ENCODE peak calls at places on chromosomes 6 and 20, in seven cellular contexts. Q is A549, M is heart left ventricle, D is tibial nerve, T is body of pancreas, C is uterus, E is spleen. B is an unnamed sample.

GRCh38 chr6:71454083-71454482 is 165.5 kb downstream of the OGFRL1 start:
- DNase-seq in Q (no peak), E (no peak), T (no peak), D (no peak), C (no peak), M (no peak), B (no peak)

GRCh38 chr20:21103582-21104465 is 2.3 kb downstream of the LINC00237 start:
- DNase-seq in D (no peak), M (no peak), E (no peak), Q (no peak), T (no peak), C (no peak), B (no peak)

GRCh38 chr6:87391334-87391733 is 16.4 kb upstream of the CFAP206 start:
- DNase-seq in T (no peak), E (no peak), D (no peak), Q (peak), C (no peak), M (no peak), B (no peak)

GRCh38 chr6:167329014-167329413 is 4.1 kb downstream of the TTLL2 start:
- DNase-seq in C (no peak), E (no peak), T (no peak), D (no peak), M (no peak), Q (no peak), B (no peak)

GRCh38 chr6:25392372-25392771 is 113.2 kb downstream of the CARMIL1 start:
- DNase-seq in D (no peak), E (no peak), T (no peak), M (no peak), Q (no peak), C (no peak), B (no peak)

GRCh38 chr6:15243994-15244604 is 1.8 kb upstream of the JARID2 start:
- DNase-seq in D (no peak), C (peak), T (no peak), M (no peak), Q (no peak), E (peak), B (peak)

GRCh38 chr20:7723284-7723683 is 217.0 kb downstream of the HAO1 start:
- DNase-seq in Q (no peak), M (no peak), D (no peak), C (no peak), T (no peak), E (no peak), B (no peak)

GRCh38 chr20:650954-651353 is 2.0 kb downstream of the SRXN1 start:
- DNase-seq in Q (no peak), T (no peak), M (no peak), C (no peak), E (no peak), D (no peak), B (no peak)

GRCh38 chr6:170038251-170038650 is 252.6 kb downstream of the DLL1 start:
- DNase-seq in D (no peak), E (peak), T (no peak), C (peak), Q (no peak), M (no peak), B (no peak)

GRCh38 chr6:37523412-37523811 is 23.7 kb upstream of the CCDC167 start:
- DNase-seq in C (no peak), E (no peak), D (no peak), M (no peak), Q (no peak), T (no peak), B (no peak)

GRCh38 chr20:17680836-17681740 is 954 bp downstream of the RRBP1 start:
- DNase-seq in C (peak), D (peak), M (peak), T (peak), Q (peak), E (peak), B (peak)

GRCh38 chr6:1575213-1576041 is 34.3 kb upstream of the FOXC1 start:
- DNase-seq in Q (no peak), C (peak), T (peak), D (no peak), M (peak), E (no peak), B (peak)

GRCh38 chr20:52004720-52005119 is 186.9 kb downstream of the ZFP64 start:
- DNase-seq in E (no peak), T (no peak), Q (no peak), M (no peak), C (no peak), D (no peak), B (no peak)

GRCh38 chr6:16190214-16190613 is 48.2 kb upstream of the GMPR start:
- DNase-seq in M (no peak), D (no peak), T (peak), Q (no peak), C (no peak), E (no peak), B (no peak)

GRCh38 chr6:142548571-142548970 is 246.8 kb downstream of the ADGRG6 start:
- DNase-seq in C (no peak), M (no peak), T (no peak), Q (no peak), D (no peak), E (no peak), B (no peak)

GRCh38 chr20:58616411-58616810 is 34.7 kb upstream of the STX16 start:
- DNase-seq in M (no peak), T (no peak), C (no peak), E (peak), D (no peak), Q (no peak), B (no peak)

GRCh38 chr20:31836853-31837608 is 8.4 kb downstream of the FOXS1 start:
- DNase-seq in C (no peak), M (no peak), D (no peak), E (no peak), T (no peak), Q (no peak), B (no peak)

GRCh38 chr6:87066449-87067288 is 28.2 kb downstream of the CGA start:
- DNase-seq in T (peak), M (no peak), E (no peak), C (peak), D (no peak), Q (peak), B (peak)

GRCh38 chr6:63305278-63305677 is 14.5 kb downstream of the LGSN start:
- DNase-seq in E (no peak), C (no peak), D (no peak), M (no peak), Q (no peak), T (no peak), B (no peak)

GRCh38 chr6:57423468-57423867 is 106.0 kb downstream of the PRIM2 start:
- DNase-seq in M (no peak), T (no peak), D (no peak), Q (no peak), E (no peak), C (no peak), B (no peak)
- H3K4me3 ChIP-seq in M (no peak), T (no peak), D (no peak), Q (no peak), E (no peak), C (no peak), B (no peak)

GRCh38 chr20:50883856-50884255 is 47.4 kb downstream of the ADNP start:
- DNase-seq in D (no peak), C (no peak), E (peak), Q (no peak), M (no peak), T (no peak), B (no peak)
- TF ChIP-seq POLR2A in D (no peak), C (no peak), E (no peak), Q (no peak), M (no peak), T (no peak), B (no peak)

GRCh38 chr6:31877125-31877650 is 1.6 kb downstream of the SLC44A4 start:
- DNase-seq in Q (no peak), D (no peak), M (no peak), T (peak), C (no peak), E (no peak), B (no peak)
- H3K4me3 ChIP-seq in Q (no peak), D (no peak), M (no peak), T (no peak), C (no peak), E (no peak), B (no peak)

GRCh38 chr6:144285798-144286502 is 815 bp downstream of the UTRN start:
- DNase-seq in D (peak), M (peak), T (peak), C (peak), E (peak), Q (peak), B (peak)
- TF ChIP-seq POLR2A in D (no peak), M (peak), T (peak), C (peak), E (peak), Q (no peak), B (no peak)

GRCh38 chr20:38066969-38067716 is 33.6 kb downstream of the RPRD1B start:
- DNase-seq in M (no peak), E (no peak), C (no peak), D (no peak), Q (no peak), T (peak), B (no peak)
- H3K4me3 ChIP-seq in M (no peak), E (no peak), C (no peak), D (no peak), Q (no peak), T (no peak), B (no peak)

GRCh38 chr20:11687546-11688292 is 230.0 kb upstream of the BTBD3 start:
- DNase-seq in Q (peak), E (no peak), C (no peak), M (no peak), D (no peak), T (peak), B (no peak)
- TF ChIP-seq POLR2A in Q (no peak), E (no peak), C (no peak), M (no peak), D (no peak), T (peak), B (no peak)

GRCh38 chr6:134173007-134173690 is 120.7 kb upstream of the SLC2A12 start:
- DNase-seq in E (no peak), C (no peak), Q (no peak), D (no peak), T (no peak), M (no peak), B (no peak)
- H3K4me3 ChIP-seq in E (peak), C (peak), Q (peak), D (peak), T (peak), M (peak), B (peak)

GRCh38 chr6:31970604-31971271 is 1.2 kb downstream of the DXO start:
- DNase-seq in M (no peak), Q (no peak), C (no peak), D (no peak), T (peak), E (peak), B (no peak)

GRCh38 chr6:31969712-31970603 is 2.0 kb downstream of the DXO start:
- DNase-seq in C (no peak), D (no peak), Q (no peak), T (no peak), M (no peak), E (peak), B (no peak)

GRCh38 chr6:31972709-31973350 is 892 bp upstream of the DXO start:
- DNase-seq in D (no peak), E (no peak), M (no peak), Q (no peak), T (no peak), C (no peak), B (no peak)

GRCh38 chr6:31971279-31971992 is 502 bp downstream of the DXO start:
- DNase-seq in C (peak), M (no peak), E (peak), Q (no peak), D (no peak), T (peak), B (no peak)

DNA sequence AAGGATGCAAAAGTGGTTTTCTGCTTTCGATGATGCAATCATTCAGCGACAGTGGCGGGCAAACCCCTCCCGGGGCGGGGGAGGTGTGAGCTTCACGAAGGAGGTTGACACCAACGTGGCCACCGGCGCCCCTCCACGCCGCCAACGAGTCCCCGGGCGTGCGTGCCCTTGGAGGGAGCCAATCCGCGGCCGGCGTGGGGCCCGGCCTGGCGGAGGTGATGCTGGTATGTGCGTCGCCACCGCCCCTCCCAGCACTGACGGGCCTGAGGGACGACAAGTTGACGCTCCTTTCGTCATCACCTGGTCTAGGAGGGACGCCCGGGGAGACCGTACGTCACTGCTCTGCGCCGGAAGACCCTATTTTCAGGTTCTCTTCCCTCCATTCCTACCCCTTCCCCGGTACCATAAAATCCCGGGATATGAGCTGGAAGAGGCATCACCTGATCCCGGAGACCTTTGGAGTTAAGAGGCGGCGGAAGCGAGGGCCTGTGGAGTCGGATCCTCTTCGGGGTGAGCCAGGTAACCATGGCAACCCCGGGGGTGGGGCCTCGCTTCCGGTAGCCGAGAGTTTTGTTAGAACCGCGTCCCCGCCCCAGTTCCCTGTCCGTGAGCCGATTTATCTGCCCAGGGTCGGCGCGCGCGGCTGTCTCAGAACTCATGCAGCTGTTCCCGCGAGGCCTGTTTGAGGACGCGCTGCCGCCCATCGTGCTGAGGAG is at the start of gene DXO:
- DNase-seq in M (peak), E (peak), C (peak), Q (peak), T (peak), D (peak), B (peak)
- TF ChIP-seq POLR2A in M (peak), E (no peak), C (peak), Q (no peak), T (peak), D (peak), B (peak)

DNA sequence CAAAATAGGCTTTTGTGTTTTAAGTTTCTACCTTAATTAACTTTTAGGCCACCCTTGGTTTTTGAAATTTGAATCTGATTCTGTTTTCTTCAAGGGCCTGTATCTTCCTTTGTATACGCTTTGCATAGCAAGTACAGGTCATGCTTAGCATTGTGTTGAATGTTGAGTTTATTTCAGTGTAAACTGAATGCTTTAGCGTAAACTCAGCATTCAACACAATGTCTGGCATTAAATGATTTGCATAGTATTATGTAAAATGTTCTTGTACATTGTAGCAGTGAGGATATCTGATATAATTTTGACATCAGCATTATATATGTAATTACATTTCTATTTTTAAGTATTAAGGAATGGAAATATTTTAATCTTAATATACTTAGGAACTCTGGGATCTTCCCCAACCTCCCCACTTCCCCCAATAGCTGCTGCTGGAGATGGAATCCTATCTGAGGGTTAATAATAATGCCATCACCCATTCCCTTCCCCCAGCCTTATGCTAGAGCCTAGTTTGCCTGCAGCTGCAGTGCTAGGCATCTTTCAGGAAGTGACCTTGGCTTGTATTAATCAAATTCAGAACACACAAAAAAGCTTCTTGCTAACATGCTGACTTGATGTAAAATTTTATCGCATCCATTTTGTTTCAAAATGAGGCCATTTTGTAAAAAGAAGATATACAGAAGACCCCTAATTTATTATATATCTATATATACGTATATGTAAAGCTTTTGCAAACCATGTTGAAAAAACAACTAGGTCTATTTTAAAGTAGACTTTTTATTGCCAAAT is 73.1 kb downstream of the NCOA3 start:
- DNase-seq in C (no peak), D (no peak), M (no peak), T (peak), E (no peak), Q (peak), B (no peak)
- H3K4me3 ChIP-seq in C (no peak), D (no peak), M (no peak), T (no peak), E (no peak), Q (peak), B (no peak)

DNA sequence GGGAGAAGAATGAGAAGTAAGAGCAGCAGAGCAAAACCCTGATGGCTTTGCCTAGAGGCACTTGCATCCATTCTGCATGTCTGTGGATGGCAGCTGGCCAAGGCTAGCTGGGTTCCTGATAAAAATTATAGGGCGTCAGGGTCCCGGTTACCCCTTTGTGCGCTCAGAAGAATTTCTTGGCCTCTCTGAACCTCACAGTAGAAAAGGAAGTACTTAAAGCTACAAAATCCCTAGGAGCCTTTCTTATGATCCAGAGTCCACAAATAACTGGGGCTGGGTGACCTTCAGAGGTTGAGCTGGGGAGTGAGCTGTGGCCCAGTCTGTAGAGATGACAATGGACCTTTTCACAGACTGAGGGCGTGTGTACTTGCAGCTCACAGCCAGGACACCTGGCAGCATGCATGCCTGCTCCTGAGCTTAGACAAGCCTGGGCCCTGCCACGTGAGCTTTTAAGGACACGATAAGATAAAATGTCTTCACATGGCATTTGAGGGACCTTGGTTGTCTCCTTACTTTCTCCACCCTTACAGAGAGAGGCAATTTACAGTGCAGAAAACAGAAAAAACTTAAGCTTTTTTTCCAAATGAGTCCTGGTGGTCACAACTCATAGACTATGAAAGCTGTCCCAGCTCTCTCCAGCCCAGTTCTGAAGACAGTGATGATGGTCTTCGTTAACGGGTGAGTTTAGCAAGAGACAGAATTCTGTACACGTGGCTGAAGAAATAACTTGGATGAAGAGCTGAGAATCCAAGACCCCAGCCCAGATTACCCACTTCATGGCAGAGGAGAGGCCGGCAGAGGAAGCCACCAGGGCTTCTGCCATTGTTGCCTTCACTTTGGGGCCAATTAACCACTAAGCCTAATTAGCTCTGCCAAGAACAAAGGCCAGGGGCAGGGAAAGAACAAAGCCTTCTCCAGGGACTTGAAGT is 50.3 kb downstream of the FOXA2 start:
- DNase-seq in D (no peak), C (no peak), E (no peak), Q (no peak), T (peak), M (no peak), B (no peak)
- TF ChIP-seq POLR2A in D (no peak), C (no peak), E (no peak), Q (no peak), T (no peak), M (no peak), B (no peak)